ENCODE peak calls at places on chromosome 5, in four cellular contexts. One of them, this sample, is unnamed. For H3K27me3 and H3K4me1, the result is how much of the 10 kb centered on the place peaks cover.

GRCh38 chr5:154756871-154757646 is 1.9 kb downstream of the LARP1 start:
- DNase-seq in suprapubic skin: no peak
- DNase-seq in Panc1: no peak
- DNase-seq in ovary: peak
- DNase-seq in this sample: peak

GRCh38 chr5:174751154-174751990 is 27.0 kb downstream of the MSX2 start:
- DNase-seq in suprapubic skin: no peak
- DNase-seq in Panc1: no peak
- DNase-seq in ovary: no peak
- DNase-seq in this sample: no peak

GRCh38 chr5:68237715-68238114 is 22.2 kb downstream of the PIK3R1 start:
- DNase-seq in suprapubic skin: no peak
- DNase-seq in Panc1: no peak
- DNase-seq in ovary: no peak
- DNase-seq in this sample: no peak

GRCh38 chr5:38926121-38926520 is 80.3 kb downstream of the OSMR start:
- DNase-seq in suprapubic skin: no peak
- DNase-seq in Panc1: no peak
- DNase-seq in ovary: no peak
- DNase-seq in this sample: no peak

GRCh38 chr5:38672059-38672791 is 115.8 kb upstream of the LIFR start:
- DNase-seq in suprapubic skin: no peak
- DNase-seq in Panc1: no peak
- DNase-seq in ovary: no peak
- DNase-seq in this sample: peak

GRCh38 chr5:173689713-173690360 is 73.4 kb upstream of the BOD1 start:
- DNase-seq in suprapubic skin: no peak
- DNase-seq in Panc1: no peak
- DNase-seq in ovary: no peak
- DNase-seq in this sample: no peak

GRCh38 chr5:123264399-123264798 is 158.8 kb downstream of the CEP120 start:
- DNase-seq in suprapubic skin: no peak
- DNase-seq in Panc1: no peak
- DNase-seq in ovary: no peak
- DNase-seq in this sample: no peak

GRCh38 chr5:138953370-138954256 is 78.5 kb upstream of the LRRTM2 start:
- DNase-seq in suprapubic skin: peak
- DNase-seq in Panc1: no peak
- DNase-seq in ovary: peak
- DNase-seq in this sample: no peak

GRCh38 chr5:180815241-180816031 is 12.8 kb upstream of the MGAT1 start:
- DNase-seq in suprapubic skin: peak
- DNase-seq in Panc1: no peak
- DNase-seq in ovary: no peak
- DNase-seq in this sample: no peak

GRCh38 chr5:51396797-51397196 is 13.5 kb downstream of the ISL1 start:
- DNase-seq in suprapubic skin: no peak
- DNase-seq in Panc1: no peak
- DNase-seq in ovary: no peak
- DNase-seq in this sample: no peak

GRCh38 chr5:120108586-120109254 is 355.4 kb upstream of the PRR16 start:
- DNase-seq in suprapubic skin: no peak
- DNase-seq in Panc1: no peak
- DNase-seq in ovary: no peak
- DNase-seq in this sample: no peak

GRCh38 chr5:176750144-176750543 is 60.2 kb upstream of the UNC5A start:
- DNase-seq in suprapubic skin: no peak
- DNase-seq in Panc1: no peak
- DNase-seq in ovary: no peak
- DNase-seq in this sample: no peak

GRCh38 chr5:75617746-75618352 is 6.6 kb downstream of the ANKDD1B start:
- DNase-seq in suprapubic skin: no peak
- DNase-seq in Panc1: no peak
- DNase-seq in ovary: no peak
- DNase-seq in this sample: peak

GRCh38 chr5:66840527-66841013 is 244.4 kb downstream of the MAST4 start:
- DNase-seq in suprapubic skin: no peak
- DNase-seq in Panc1: no peak
- DNase-seq in ovary: no peak
- DNase-seq in this sample: no peak

GRCh38 chr5:88542786-88543185 is 274.1 kb upstream of the TMEM161B start:
- DNase-seq in suprapubic skin: no peak
- DNase-seq in Panc1: no peak
- DNase-seq in ovary: no peak
- DNase-seq in this sample: no peak

GRCh38 chr5:1371191-1371590 is 26.3 kb upstream of the CLPTM1L start:
- DNase-seq in suprapubic skin: no peak
- DNase-seq in Panc1: no peak
- DNase-seq in ovary: no peak
- DNase-seq in this sample: no peak

GRCh38 chr5:1374680-1375055 is 29.8 kb upstream of the CLPTM1L start:
- DNase-seq in suprapubic skin: no peak
- DNase-seq in Panc1: no peak
- DNase-seq in ovary: no peak
- DNase-seq in this sample: no peak

GRCh38 chr5:1368756-1369155 is 23.9 kb upstream of the CLPTM1L start:
- DNase-seq in suprapubic skin: no peak
- DNase-seq in Panc1: no peak
- DNase-seq in ovary: no peak
- DNase-seq in this sample: no peak

GRCh38 chr5:1374030-1374679 is 29.3 kb upstream of the CLPTM1L start:
- DNase-seq in suprapubic skin: no peak
- DNase-seq in Panc1: no peak
- DNase-seq in ovary: no peak
- DNase-seq in this sample: no peak

DNA sequence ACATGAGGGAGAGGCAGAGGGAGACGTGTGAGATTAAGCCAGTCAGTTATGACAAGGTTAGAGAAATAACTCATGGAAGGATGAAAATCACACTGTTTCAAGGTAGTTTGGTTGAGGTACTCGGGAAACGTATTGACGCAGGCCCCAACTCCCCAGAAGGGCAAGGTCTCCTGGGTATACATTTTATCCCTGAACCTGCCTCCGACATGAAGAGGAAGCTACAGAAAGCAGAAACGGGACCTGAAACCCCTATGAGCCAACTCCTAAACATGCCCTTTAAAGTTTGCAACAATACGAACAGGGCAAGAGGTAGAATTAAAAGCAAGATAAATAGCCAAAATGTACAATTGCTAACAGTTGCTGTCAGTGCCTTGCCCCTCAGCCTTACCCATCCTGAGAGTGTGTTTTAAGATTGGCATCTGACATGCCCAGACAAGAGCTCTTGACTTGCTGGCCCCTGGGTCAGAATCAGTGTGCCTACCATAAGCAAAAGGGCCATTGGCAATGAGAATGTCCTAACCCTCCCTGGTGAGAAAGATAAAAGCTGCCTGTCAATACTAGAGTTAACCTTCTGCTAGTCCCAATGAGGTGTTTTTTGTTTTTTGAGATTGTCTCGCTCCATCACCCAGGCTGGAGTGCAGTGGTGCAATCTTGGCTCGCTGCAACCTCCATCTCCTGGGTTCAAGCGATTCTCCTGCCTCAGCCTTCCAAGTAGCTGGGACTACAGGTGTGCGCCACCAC is 26.9 kb upstream of the CLPTM1L start:
- DNase-seq in suprapubic skin: no peak
- DNase-seq in Panc1: no peak
- DNase-seq in ovary: no peak
- DNase-seq in this sample: no peak
- H3K27me3 ChIP-seq in suprapubic skin: under half
- H3K27me3 ChIP-seq in Panc1: under half
- H3K27me3 ChIP-seq in ovary: under half
- H3K27me3 ChIP-seq in this sample: half or more

DNA sequence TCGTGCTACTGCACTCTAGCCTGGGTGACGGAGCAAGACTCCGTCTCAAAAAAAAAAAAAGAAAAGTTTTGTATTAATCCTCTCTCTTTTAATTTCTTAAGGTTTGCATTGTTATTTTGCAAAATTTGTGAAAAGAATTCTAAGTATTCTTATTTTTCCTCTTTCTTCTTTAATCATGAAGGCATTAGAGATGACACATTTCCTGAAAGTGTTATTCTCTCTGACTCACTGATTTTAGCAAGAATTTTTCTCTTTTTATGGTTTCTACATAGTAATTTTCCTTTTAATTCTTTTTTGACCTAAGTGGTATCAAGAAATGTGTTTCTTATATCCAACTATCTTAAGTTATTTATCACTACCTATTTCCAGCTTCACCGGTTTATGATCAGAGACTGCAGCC is 78.0 kb downstream of the NSUN2 start:
- DNase-seq in suprapubic skin: no peak
- DNase-seq in Panc1: no peak
- DNase-seq in ovary: no peak
- DNase-seq in this sample: no peak
- H3K4me1 ChIP-seq in suprapubic skin: under half
- H3K4me1 ChIP-seq in Panc1: under half
- H3K4me1 ChIP-seq in ovary: under half
- H3K4me1 ChIP-seq in this sample: under half

DNA sequence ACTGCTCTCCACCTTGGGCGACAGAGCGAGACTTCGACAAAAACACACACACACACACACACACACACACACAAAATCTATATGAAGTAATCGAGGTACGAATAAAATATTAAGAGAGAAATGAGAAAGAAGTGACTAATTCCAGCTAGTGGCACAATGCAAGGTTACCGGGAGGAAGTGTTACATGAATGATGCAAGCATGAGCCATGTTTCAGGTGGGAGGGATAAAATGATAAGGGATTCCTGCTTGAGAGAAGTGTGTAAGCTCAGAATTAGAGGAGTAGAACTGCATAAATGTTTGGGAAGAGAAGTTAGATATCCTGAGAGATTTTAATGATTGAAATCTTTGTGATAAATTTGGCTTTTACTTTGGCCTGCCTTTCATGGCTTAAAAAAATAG is 18.8 kb downstream of the HAPLN1 start:
- DNase-seq in suprapubic skin: no peak
- DNase-seq in Panc1: no peak
- DNase-seq in ovary: no peak
- DNase-seq in this sample: no peak
- H3K27ac ChIP-seq in suprapubic skin: no peak
- H3K27ac ChIP-seq in Panc1: no peak
- H3K27ac ChIP-seq in ovary: no peak
- H3K27ac ChIP-seq in this sample: no peak

GRCh38 chr5:145947581-145947980 is 11.2 kb downstream of the SH3RF2 start:
- DNase-seq in suprapubic skin: no peak
- DNase-seq in Panc1: no peak
- DNase-seq in ovary: no peak
- DNase-seq in this sample: no peak

GRCh38 chr5:145949474-145949873 is 13.1 kb downstream of the SH3RF2 start:
- DNase-seq in suprapubic skin: no peak
- DNase-seq in Panc1: no peak
- DNase-seq in ovary: no peak
- DNase-seq in this sample: no peak

GRCh38 chr5:145948047-145948446 is 11.7 kb downstream of the SH3RF2 start:
- DNase-seq in suprapubic skin: no peak
- DNase-seq in Panc1: no peak
- DNase-seq in ovary: no peak
- DNase-seq in this sample: no peak

GRCh38 chr5:145951071-145951470 is 14.7 kb downstream of the SH3RF2 start:
- DNase-seq in suprapubic skin: no peak
- DNase-seq in Panc1: no peak
- DNase-seq in ovary: no peak
- DNase-seq in this sample: no peak

DNA sequence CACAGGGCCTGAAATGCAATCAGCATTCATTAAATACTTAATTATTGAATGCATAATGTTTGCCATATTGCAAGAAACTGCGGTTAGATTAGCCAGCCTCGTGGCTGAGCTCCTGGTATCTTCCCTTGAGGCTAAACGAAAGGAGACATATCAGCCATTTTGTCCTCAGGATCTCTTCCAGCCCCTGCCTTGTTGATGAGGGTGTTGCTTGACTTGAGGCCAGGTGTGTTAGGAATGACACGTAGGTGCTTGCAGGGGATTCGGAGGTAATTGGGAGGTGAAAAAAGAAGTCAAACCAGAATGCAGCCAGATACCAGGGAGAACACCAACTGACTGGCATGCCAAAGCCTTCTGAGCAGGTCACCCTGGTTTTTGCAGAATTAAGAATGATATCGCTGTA is 12.5 kb downstream of the SH3RF2 start:
- DNase-seq in suprapubic skin: no peak
- DNase-seq in Panc1: no peak
- DNase-seq in ovary: no peak
- DNase-seq in this sample: no peak
- H3K27me3 ChIP-seq in suprapubic skin: under half
- H3K27me3 ChIP-seq in Panc1: under half
- H3K27me3 ChIP-seq in ovary: under half
- H3K27me3 ChIP-seq in this sample: under half

GRCh38 chr5:103469288-103470065 is 93.1 kb downstream of the NUDT12 start:
- DNase-seq in suprapubic skin: no peak
- DNase-seq in Panc1: no peak
- DNase-seq in ovary: no peak
- DNase-seq in this sample: no peak
- H3K4me1 ChIP-seq in suprapubic skin: under half
- H3K4me1 ChIP-seq in Panc1: under half
- H3K4me1 ChIP-seq in ovary: under half
- H3K4me1 ChIP-seq in this sample: under half

GRCh38 chr5:93591323-93591945 is 8.4 kb downstream of the NR2F1 start:
- DNase-seq in suprapubic skin: no peak
- DNase-seq in Panc1: no peak
- DNase-seq in ovary: no peak
- DNase-seq in this sample: no peak
- H3K27ac ChIP-seq in suprapubic skin: no peak
- H3K27ac ChIP-seq in Panc1: no peak
- H3K27ac ChIP-seq in ovary: no peak
- H3K27ac ChIP-seq in this sample: no peak

GRCh38 chr5:135494196-135494595 is 41.6 kb downstream of the NEUROG1 start:
- DNase-seq in suprapubic skin: no peak
- DNase-seq in Panc1: no peak
- DNase-seq in ovary: no peak
- DNase-seq in this sample: peak
- H3K27me3 ChIP-seq in suprapubic skin: under half
- H3K27me3 ChIP-seq in Panc1: under half
- H3K27me3 ChIP-seq in ovary: under half
- H3K27me3 ChIP-seq in this sample: under half

GRCh38 chr5:375336-375920 is 53.9 kb downstream of the AHRR start:
- DNase-seq in suprapubic skin: peak
- DNase-seq in Panc1: no peak
- DNase-seq in ovary: no peak
- DNase-seq in this sample: no peak
- H3K4me1 ChIP-seq in suprapubic skin: under half
- H3K4me1 ChIP-seq in Panc1: under half
- H3K4me1 ChIP-seq in ovary: under half
- H3K4me1 ChIP-seq in this sample: half or more

GRCh38 chr5:5659066-5659465 is 236.6 kb downstream of the ICE1 start:
- DNase-seq in suprapubic skin: no peak
- DNase-seq in Panc1: no peak
- DNase-seq in ovary: no peak
- DNase-seq in this sample: no peak
- H3K27ac ChIP-seq in suprapubic skin: no peak
- H3K27ac ChIP-seq in Panc1: no peak
- H3K27ac ChIP-seq in ovary: no peak
- H3K27ac ChIP-seq in this sample: no peak